ENCODE peak calls at places on chromosomes 7 and 10, in five cellular contexts. O, J, S, H and V are unnamed samples. For H3K4me1, the result is how much of the 10 kb centered on the place peaks cover.

GRCh38 chr7:41889472-41889871 is 186.6 kb upstream of the INHBA start:
- DNase-seq in O (no peak), J (no peak), S (no peak), H (no peak), V (no peak)

GRCh38 chr7:99141756-99142726 is 1.9 kb downstream of the SMURF1 start:
- DNase-seq in J (peak), H (peak), O (peak), S (no peak), V (peak)

GRCh38 chr7:151863386-151864079 is 13.4 kb downstream of the PRKAG2 start:
- DNase-seq in H (no peak), J (no peak), O (no peak), S (no peak), V (peak)

GRCh38 chr10:119449760-119450461 is 92.6 kb downstream of the RGS10 start:
- DNase-seq in O (no peak), S (no peak), H (peak), J (peak), V (peak)

GRCh38 chr10:33155720-33156638 is 178.5 kb downstream of the NRP1 start:
- DNase-seq in O (peak), H (no peak), J (no peak), S (no peak), V (peak)

GRCh38 chr7:35537067-35538023 is 157.6 kb downstream of the HERPUD2 start:
- DNase-seq in J (peak), H (peak), O (peak), S (no peak), V (peak)

GRCh38 chr10:15200626-15201025 is 32.1 kb upstream of the NMT2 start:
- DNase-seq in H (no peak), O (peak), J (no peak), S (no peak), V (no peak)

GRCh38 chr7:134089446-134089845 is 37.7 kb upstream of the LRGUK start:
- DNase-seq in J (no peak), O (no peak), S (no peak), H (no peak), V (no peak)

GRCh38 chr7:27112960-27113949 is 10.8 kb upstream of the HOXA2 start:
- DNase-seq in S (no peak), O (peak), J (peak), H (peak), V (no peak)

DNA sequence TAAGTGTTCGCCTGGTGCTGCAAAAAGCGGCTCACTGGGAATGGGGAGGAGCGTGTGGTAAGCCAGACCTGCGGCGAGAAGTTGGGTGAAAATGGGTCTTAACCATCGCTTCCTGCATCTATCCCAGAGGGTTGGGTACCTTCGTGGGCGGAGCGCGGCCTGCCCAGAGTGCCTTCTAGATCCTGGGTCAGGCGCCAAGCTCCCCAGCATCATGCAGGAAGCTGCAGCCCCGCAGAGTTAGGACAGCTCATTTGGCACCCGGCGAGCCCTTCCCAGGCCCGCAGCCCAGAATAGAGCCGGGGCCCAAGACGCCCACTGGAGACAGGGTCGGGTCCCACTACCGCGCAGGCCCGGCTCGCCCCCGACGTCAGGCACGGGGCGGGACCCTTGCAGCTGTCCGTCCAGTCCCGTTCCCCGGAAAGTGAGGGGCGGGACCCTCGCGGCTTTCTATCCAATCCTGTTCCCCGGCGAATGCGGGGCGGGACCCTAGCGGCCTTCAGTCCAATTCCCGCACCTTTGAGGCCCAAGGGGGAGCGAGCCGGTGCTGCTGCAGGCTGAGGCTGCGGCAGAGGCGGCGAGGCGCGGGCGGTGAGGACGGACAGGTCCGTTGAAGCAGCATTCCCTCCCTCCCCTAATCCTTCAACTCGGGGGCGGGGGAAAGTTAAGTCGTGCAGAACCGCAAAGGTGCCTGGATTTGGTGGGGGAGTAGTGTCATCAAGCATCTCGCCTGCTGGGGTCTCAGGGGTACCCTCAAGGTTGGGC is at the start of gene CROT:
- DNase-seq in S (peak), O (peak), J (peak), H (peak), V (peak)
- TF ChIP-seq POLR2A in S (peak), O (peak), J (peak), H (peak), V (peak)

GRCh38 chr7:75915416-75916156 is 631 bp downstream of the POR start:
- DNase-seq in H (peak), O (no peak), S (no peak), J (peak), V (peak)

GRCh38 chr7:75916259-75916658 is 1.3 kb downstream of the POR start:
- DNase-seq in J (no peak), S (no peak), O (no peak), H (no peak), V (no peak)

GRCh38 chr7:75913437-75913836 is 1.5 kb upstream of the POR start:
- DNase-seq in J (no peak), H (no peak), S (no peak), O (no peak), V (no peak)

GRCh38 chr7:75914655-75915415 is at the start of gene POR:
- DNase-seq in H (peak), O (peak), J (peak), S (peak), V (peak)

GRCh38 chr7:75914169-75914654 is 743 bp upstream of the POR start:
- DNase-seq in J (no peak), O (no peak), H (no peak), S (no peak), V (peak)
- H3K4me3 ChIP-seq in J (no peak), O (peak), H (peak), S (peak), V (peak)

GRCh38 chr7:128005759-128006159 is 25.5 kb downstream of the LRRC4 start:
- DNase-seq in O (no peak), S (no peak), J (peak), H (no peak), V (no peak)

GRCh38 chr7:128006550-128007292 is 24.5 kb downstream of the LRRC4 start:
- DNase-seq in O (no peak), J (no peak), S (no peak), H (no peak), V (no peak)

GRCh38 chr7:128003787-128004186 is 27.4 kb downstream of the LRRC4 start:
- DNase-seq in H (no peak), O (no peak), S (no peak), J (peak), V (no peak)

GRCh38 chr7:128004623-128005022 is 26.6 kb downstream of the LRRC4 start:
- DNase-seq in H (no peak), J (no peak), S (no peak), O (no peak), V (no peak)

DNA sequence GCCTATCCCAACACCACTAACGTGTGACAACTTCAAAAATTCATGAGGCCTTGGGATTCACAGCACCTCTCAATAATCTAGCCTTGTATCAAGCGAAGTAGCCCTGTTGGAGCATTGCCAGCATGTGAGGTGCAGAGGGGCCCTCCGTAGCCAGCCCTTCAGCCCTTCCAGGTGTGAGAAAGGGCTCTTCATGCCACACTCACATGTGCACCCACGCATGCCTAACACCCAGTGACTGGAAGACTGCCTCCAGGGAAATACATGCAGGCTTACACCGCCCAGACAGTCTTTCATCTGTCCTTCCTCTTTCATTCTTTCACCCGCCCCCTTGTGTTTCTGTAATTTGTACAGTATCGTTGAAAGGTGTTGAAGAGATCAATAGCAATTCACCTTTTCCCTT is 26.1 kb downstream of the LRRC4 start:
- DNase-seq in J (no peak), O (no peak), S (no peak), H (peak), V (no peak)
- H3K4me1 ChIP-seq in J (half or more), O (under half), S (under half), H (under half), V (half or more)

DNA sequence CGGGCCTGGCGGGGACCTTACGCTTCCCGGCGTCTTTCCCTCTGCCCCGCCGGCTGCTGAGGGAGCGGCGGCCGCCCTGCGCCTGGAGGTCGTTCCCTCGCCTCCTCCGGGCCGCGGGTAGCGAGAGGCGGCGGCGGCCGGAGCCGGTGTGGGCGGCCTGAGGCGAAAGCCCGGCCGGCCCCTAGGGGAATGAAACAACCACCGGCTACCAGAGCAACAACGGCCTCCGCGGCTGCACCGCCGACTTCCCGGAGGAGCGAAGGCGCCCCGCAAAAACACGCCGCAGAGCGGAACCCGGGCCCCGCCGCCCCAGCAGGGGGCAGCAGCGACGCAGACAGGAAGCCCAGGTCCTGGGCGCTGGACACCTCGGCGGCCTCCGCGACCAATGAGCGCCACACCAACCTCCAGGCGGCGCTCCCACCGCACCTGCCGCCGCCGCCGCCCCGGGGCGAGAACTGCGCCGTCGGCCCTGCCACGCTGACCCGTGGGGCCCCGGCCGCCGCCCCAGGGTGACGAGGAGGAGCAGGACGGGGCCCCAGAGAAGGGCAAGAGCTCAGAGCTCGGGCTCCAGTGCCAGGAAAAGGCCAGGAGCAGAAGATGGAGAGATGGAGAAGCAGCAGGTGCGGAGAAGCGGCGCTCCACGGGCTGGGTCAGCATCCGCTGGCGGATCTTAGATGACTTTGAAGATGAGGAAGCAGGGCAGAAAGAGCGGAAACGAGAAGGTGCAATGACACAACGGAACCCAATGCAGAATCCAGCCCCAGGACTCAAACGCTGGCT is 10.4 kb upstream of the ACSM6 start:
- DNase-seq in S (peak), H (peak), O (peak), J (peak), V (peak)
- TF ChIP-seq POLR2A in S (no peak), H (peak), O (peak), J (no peak), V (peak)

GRCh38 chr10:17196573-17196972 is 4.9 kb downstream of the TRDMT1 start:
- DNase-seq in J (no peak), H (no peak), S (no peak), O (no peak), V (no peak)

GRCh38 chr10:17200885-17201164 is 647 bp downstream of the TRDMT1 start:
- DNase-seq in J (no peak), O (peak), H (peak), S (no peak), V (peak)

GRCh38 chr10:17200035-17200884 is 1.2 kb downstream of the TRDMT1 start:
- DNase-seq in J (no peak), H (no peak), O (no peak), S (no peak), V (no peak)

GRCh38 chr10:17201165-17202013 is at the start of gene TRDMT1:
- DNase-seq in J (peak), H (peak), S (peak), O (peak), V (peak)

GRCh38 chr10:17199351-17199804 is 2.1 kb downstream of the TRDMT1 start:
- DNase-seq in O (no peak), H (no peak), J (no peak), S (no peak), V (no peak)
- H3K4me3 ChIP-seq in O (no peak), H (no peak), J (no peak), S (no peak), V (no peak)

DNA sequence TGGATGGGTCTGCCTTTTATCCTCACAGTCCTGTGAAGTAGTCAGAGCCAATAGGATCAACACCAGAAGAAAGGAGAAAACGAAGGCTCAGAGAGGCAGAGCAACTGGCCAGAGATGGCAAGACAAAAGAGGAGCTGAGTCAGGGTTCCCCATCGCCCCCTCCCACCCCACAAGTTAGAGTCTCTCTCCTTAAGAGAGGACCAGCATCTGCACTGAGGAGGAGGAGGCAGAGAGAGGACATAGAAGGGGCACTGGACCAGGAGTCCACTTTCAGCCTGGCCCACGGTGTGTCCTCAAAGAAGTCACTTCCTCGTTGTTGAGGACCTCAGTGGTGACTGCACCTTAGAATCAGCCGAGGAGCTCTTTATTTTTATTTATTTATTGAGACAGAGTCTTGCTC is 11.6 kb downstream of the SPOCK2 start:
- DNase-seq in O (no peak), J (no peak), S (no peak), H (no peak), V (no peak)
- H3K4me1 ChIP-seq in O (under half), J (under half), S (under half), H (under half), V (under half)

GRCh38 chr7:100825215-100825671 is 2.1 kb downstream of the EPHB4 start:
- DNase-seq in J (no peak), H (no peak), O (no peak), S (no peak), V (no peak)

GRCh38 chr7:100827330-100828226 is at the start of gene EPHB4:
- DNase-seq in S (no peak), J (peak), O (peak), H (peak), V (peak)

GRCh38 chr7:100826546-100827329 is 585 bp downstream of the EPHB4 start:
- DNase-seq in O (no peak), S (no peak), J (no peak), H (no peak), V (peak)

GRCh38 chr7:100824499-100825214 is 2.7 kb downstream of the EPHB4 start:
- DNase-seq in H (no peak), S (no peak), O (no peak), J (peak), V (no peak)

GRCh38 chr7:100825760-100826545 is 1.4 kb downstream of the EPHB4 start:
- DNase-seq in J (no peak), H (no peak), S (no peak), O (no peak), V (no peak)
- TF ChIP-seq POLR2A in J (no peak), H (no peak), S (no peak), O (no peak), V (no peak)